ENCODE peak calls at places on chromosomes 5 and 9, in nine cellular contexts. One of them, this sample, is unnamed.

GRCh38 chr5:54887663-54888062 is 97.7 kb downstream of the ESM1 start:
- DNase-seq in AG09309: no peak
- DNase-seq in A549: no peak
- DNase-seq in GM12865: no peak
- DNase-seq in neural progenitor cell: no peak
- DNase-seq in PC-3: no peak
- DNase-seq in endothelial cell: no peak
- DNase-seq in lower leg skin: no peak
- DNase-seq in brain microvascular endothelial cell: no peak
- DNase-seq in this sample: no peak

GRCh38 chr5:52985306-52985705 is 3.8 kb upstream of the ITGA2 start:
- DNase-seq in AG09309: no peak
- DNase-seq in A549: no peak
- DNase-seq in GM12865: peak
- DNase-seq in neural progenitor cell: no peak
- DNase-seq in PC-3: peak
- DNase-seq in endothelial cell: no peak
- DNase-seq in lower leg skin: no peak
- DNase-seq in brain microvascular endothelial cell: no peak
- DNase-seq in this sample: no peak

GRCh38 chr9:105444130-105444529 is 3.7 kb upstream of the FSD1L start:
- DNase-seq in AG09309: no peak
- DNase-seq in A549: no peak
- DNase-seq in GM12865: no peak
- DNase-seq in neural progenitor cell: no peak
- DNase-seq in PC-3: no peak
- DNase-seq in endothelial cell: no peak
- DNase-seq in lower leg skin: no peak
- DNase-seq in brain microvascular endothelial cell: peak
- DNase-seq in this sample: peak

GRCh38 chr9:73153793-73154227 is 2.1 kb downstream of the ANXA1 start:
- DNase-seq in AG09309: no peak
- DNase-seq in A549: peak
- DNase-seq in GM12865: no peak
- DNase-seq in neural progenitor cell: no peak
- DNase-seq in PC-3: no peak
- DNase-seq in endothelial cell: no peak
- DNase-seq in lower leg skin: no peak
- DNase-seq in brain microvascular endothelial cell: no peak
- DNase-seq in this sample: peak

GRCh38 chr9:20292002-20292401 is 330.3 kb downstream of the MLLT3 start:
- DNase-seq in AG09309: no peak
- DNase-seq in A549: peak
- DNase-seq in GM12865: peak
- DNase-seq in neural progenitor cell: no peak
- DNase-seq in PC-3: no peak
- DNase-seq in endothelial cell: no peak
- DNase-seq in lower leg skin: no peak
- DNase-seq in brain microvascular endothelial cell: peak
- DNase-seq in this sample: peak

GRCh38 chr5:129003232-129003631 is 37.9 kb downstream of the SLC27A6 start:
- DNase-seq in AG09309: no peak
- DNase-seq in A549: no peak
- DNase-seq in GM12865: peak
- DNase-seq in neural progenitor cell: peak
- DNase-seq in PC-3: peak
- DNase-seq in endothelial cell: no peak
- DNase-seq in lower leg skin: no peak
- DNase-seq in brain microvascular endothelial cell: no peak
- DNase-seq in this sample: no peak

GRCh38 chr9:127754099-127754760 is 19.1 kb upstream of the TOR2A start:
- DNase-seq in AG09309: no peak
- DNase-seq in A549: peak
- DNase-seq in GM12865: no peak
- DNase-seq in neural progenitor cell: peak
- DNase-seq in PC-3: no peak
- DNase-seq in endothelial cell: peak
- DNase-seq in lower leg skin: no peak
- DNase-seq in brain microvascular endothelial cell: no peak
- DNase-seq in this sample: no peak

GRCh38 chr5:149441986-149442385 is 62.9 kb upstream of the IL17B start:
- DNase-seq in AG09309: no peak
- DNase-seq in A549: no peak
- DNase-seq in GM12865: no peak
- DNase-seq in neural progenitor cell: no peak
- DNase-seq in PC-3: no peak
- DNase-seq in endothelial cell: no peak
- DNase-seq in lower leg skin: no peak
- DNase-seq in brain microvascular endothelial cell: no peak
- DNase-seq in this sample: no peak

DNA sequence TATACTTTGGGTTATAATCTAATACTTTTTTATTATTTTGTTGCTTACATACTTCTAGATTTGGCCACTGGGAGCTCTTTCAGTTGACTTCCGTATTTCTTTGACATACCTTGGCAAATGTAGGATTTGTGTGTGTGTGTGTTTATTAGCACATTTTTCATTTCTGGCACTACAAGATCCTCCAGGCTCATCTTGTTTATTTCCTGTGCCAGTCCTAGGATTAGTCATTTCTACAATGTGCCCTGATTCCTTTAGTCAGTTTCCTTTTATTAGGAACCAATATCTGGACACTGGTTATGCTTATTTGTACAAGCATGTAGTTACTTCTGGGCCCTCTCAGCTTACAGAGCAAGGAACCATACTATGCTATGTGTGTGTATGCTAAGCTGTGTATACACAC is 135.1 kb upstream of the CDKN2B start:
- DNase-seq in AG09309: no peak
- DNase-seq in A549: no peak
- DNase-seq in GM12865: no peak
- DNase-seq in neural progenitor cell: no peak
- DNase-seq in PC-3: peak
- DNase-seq in endothelial cell: no peak
- DNase-seq in lower leg skin: no peak
- DNase-seq in brain microvascular endothelial cell: no peak
- DNase-seq in this sample: no peak
- TF ChIP-seq CTCF in AG09309: no peak
- TF ChIP-seq CTCF in A549: no peak
- TF ChIP-seq CTCF in GM12865: no peak
- TF ChIP-seq CTCF in neural progenitor cell: no peak
- TF ChIP-seq CTCF in PC-3: no peak
- TF ChIP-seq CTCF in endothelial cell: no peak
- TF ChIP-seq CTCF in lower leg skin: no peak
- TF ChIP-seq CTCF in brain microvascular endothelial cell: no peak
- TF ChIP-seq CTCF in this sample: no peak

GRCh38 chr9:133938086-133938485 is 54.0 kb downstream of the VAV2 start:
- DNase-seq in AG09309: no peak
- DNase-seq in A549: no peak
- DNase-seq in GM12865: no peak
- DNase-seq in neural progenitor cell: no peak
- DNase-seq in PC-3: no peak
- DNase-seq in endothelial cell: no peak
- DNase-seq in lower leg skin: no peak
- DNase-seq in brain microvascular endothelial cell: no peak
- DNase-seq in this sample: no peak

GRCh38 chr9:133933426-133934026 is 58.6 kb downstream of the VAV2 start:
- DNase-seq in AG09309: no peak
- DNase-seq in A549: no peak
- DNase-seq in GM12865: no peak
- DNase-seq in neural progenitor cell: no peak
- DNase-seq in PC-3: no peak
- DNase-seq in endothelial cell: no peak
- DNase-seq in lower leg skin: no peak
- DNase-seq in brain microvascular endothelial cell: no peak
- DNase-seq in this sample: no peak

GRCh38 chr9:133937120-133937519 is 55.0 kb downstream of the VAV2 start:
- DNase-seq in AG09309: no peak
- DNase-seq in A549: no peak
- DNase-seq in GM12865: no peak
- DNase-seq in neural progenitor cell: no peak
- DNase-seq in PC-3: no peak
- DNase-seq in endothelial cell: no peak
- DNase-seq in lower leg skin: no peak
- DNase-seq in brain microvascular endothelial cell: no peak
- DNase-seq in this sample: no peak

GRCh38 chr9:133934512-133935221 is 57.5 kb downstream of the VAV2 start:
- DNase-seq in AG09309: no peak
- DNase-seq in A549: no peak
- DNase-seq in GM12865: no peak
- DNase-seq in neural progenitor cell: no peak
- DNase-seq in PC-3: no peak
- DNase-seq in endothelial cell: no peak
- DNase-seq in lower leg skin: no peak
- DNase-seq in brain microvascular endothelial cell: no peak
- DNase-seq in this sample: no peak

DNA sequence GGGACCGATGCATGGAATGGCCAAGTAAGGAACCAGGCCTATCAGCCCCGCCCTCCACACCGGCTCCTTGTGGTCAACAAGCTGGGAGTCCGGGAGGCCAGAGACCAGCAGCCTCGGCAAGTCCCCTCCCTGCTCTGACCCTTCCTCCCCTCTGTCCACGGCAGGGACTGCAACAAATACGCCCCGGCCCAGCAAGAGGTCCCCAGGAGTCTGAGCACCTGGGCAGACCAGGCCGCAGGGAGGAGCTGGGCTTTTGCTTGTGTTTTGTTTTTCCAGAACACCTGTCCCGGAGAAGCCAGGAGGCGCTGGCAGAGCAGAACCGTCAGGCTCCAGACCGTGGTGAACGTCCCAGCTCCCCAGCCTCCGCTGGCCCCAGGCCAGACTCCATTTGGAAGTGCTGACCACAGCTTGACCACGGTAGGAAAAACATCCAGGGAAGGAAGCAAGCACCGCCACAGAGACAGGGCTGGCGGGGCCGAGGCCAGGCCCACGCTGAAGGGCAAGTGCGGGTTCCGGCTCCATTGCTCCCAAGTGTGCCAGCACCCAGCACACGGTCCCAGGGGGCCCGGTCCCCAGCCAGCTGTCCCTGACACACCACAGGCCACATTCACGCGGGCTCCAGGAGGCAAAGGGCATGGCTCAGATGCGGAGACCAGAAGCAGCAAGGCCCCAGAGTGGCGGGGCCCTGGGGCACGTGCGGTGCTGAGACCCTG is 56.6 kb downstream of the VAV2 start:
- DNase-seq in AG09309: no peak
- DNase-seq in A549: no peak
- DNase-seq in GM12865: no peak
- DNase-seq in neural progenitor cell: no peak
- DNase-seq in PC-3: no peak
- DNase-seq in endothelial cell: no peak
- DNase-seq in lower leg skin: no peak
- DNase-seq in brain microvascular endothelial cell: peak
- DNase-seq in this sample: no peak
- TF ChIP-seq CTCF in AG09309: no peak
- TF ChIP-seq CTCF in A549: no peak
- TF ChIP-seq CTCF in GM12865: no peak
- TF ChIP-seq CTCF in neural progenitor cell: no peak
- TF ChIP-seq CTCF in PC-3: no peak
- TF ChIP-seq CTCF in endothelial cell: no peak
- TF ChIP-seq CTCF in lower leg skin: no peak
- TF ChIP-seq CTCF in brain microvascular endothelial cell: peak
- TF ChIP-seq CTCF in this sample: no peak

GRCh38 chr5:60671899-60672692 is 27.9 kb downstream of the DEPDC1B start:
- DNase-seq in AG09309: no peak
- DNase-seq in A549: no peak
- DNase-seq in GM12865: no peak
- DNase-seq in neural progenitor cell: no peak
- DNase-seq in PC-3: no peak
- DNase-seq in endothelial cell: no peak
- DNase-seq in lower leg skin: no peak
- DNase-seq in brain microvascular endothelial cell: no peak
- DNase-seq in this sample: no peak

GRCh38 chr5:60673329-60673728 is 26.6 kb downstream of the DEPDC1B start:
- DNase-seq in AG09309: no peak
- DNase-seq in A549: no peak
- DNase-seq in GM12865: no peak
- DNase-seq in neural progenitor cell: no peak
- DNase-seq in PC-3: no peak
- DNase-seq in endothelial cell: no peak
- DNase-seq in lower leg skin: no peak
- DNase-seq in brain microvascular endothelial cell: no peak
- DNase-seq in this sample: no peak

GRCh38 chr5:60670764-60671163 is 29.2 kb downstream of the DEPDC1B start:
- DNase-seq in AG09309: no peak
- DNase-seq in A549: no peak
- DNase-seq in GM12865: no peak
- DNase-seq in neural progenitor cell: no peak
- DNase-seq in PC-3: no peak
- DNase-seq in endothelial cell: no peak
- DNase-seq in lower leg skin: no peak
- DNase-seq in brain microvascular endothelial cell: no peak
- DNase-seq in this sample: no peak

GRCh38 chr5:60672693-60673264 is 27.2 kb downstream of the DEPDC1B start:
- DNase-seq in AG09309: no peak
- DNase-seq in A549: no peak
- DNase-seq in GM12865: no peak
- DNase-seq in neural progenitor cell: no peak
- DNase-seq in PC-3: no peak
- DNase-seq in endothelial cell: no peak
- DNase-seq in lower leg skin: no peak
- DNase-seq in brain microvascular endothelial cell: no peak
- DNase-seq in this sample: no peak

DNA sequence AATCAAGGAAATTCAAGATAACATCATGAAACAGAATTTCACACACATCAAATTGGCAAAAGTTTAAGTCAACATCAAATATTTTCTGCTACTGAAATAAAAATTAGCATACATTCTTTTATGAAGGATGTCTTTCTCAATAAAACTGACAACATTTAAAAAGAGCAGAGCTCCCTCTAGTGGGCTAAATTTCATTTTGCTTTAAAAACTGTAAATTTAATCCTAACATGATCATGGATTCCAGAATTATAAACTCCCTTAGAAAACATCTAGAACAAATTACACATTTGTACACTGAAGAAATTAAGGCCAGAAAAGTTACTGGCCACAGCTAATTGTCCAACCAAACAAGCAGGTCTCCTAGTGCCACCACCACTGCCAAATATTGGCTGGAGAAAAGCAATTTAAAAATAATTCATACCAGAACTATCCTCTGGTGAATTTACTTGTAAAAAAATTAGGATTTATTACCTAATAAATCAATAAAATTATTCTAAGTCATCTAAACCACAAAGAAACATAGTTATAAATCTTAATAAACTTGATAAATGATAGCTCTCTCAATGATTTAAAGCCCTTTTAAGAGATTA is 31.2 kb downstream of the DEPDC1B start:
- DNase-seq in AG09309: no peak
- DNase-seq in A549: peak
- DNase-seq in GM12865: peak
- DNase-seq in neural progenitor cell: peak
- DNase-seq in PC-3: peak
- DNase-seq in endothelial cell: no peak
- DNase-seq in lower leg skin: no peak
- DNase-seq in brain microvascular endothelial cell: no peak
- DNase-seq in this sample: peak
- TF ChIP-seq CTCF in AG09309: peak
- TF ChIP-seq CTCF in A549: peak
- TF ChIP-seq CTCF in GM12865: peak
- TF ChIP-seq CTCF in neural progenitor cell: peak
- TF ChIP-seq CTCF in PC-3: peak
- TF ChIP-seq CTCF in endothelial cell: peak
- TF ChIP-seq CTCF in lower leg skin: no peak
- TF ChIP-seq CTCF in brain microvascular endothelial cell: peak
- TF ChIP-seq CTCF in this sample: peak

DNA sequence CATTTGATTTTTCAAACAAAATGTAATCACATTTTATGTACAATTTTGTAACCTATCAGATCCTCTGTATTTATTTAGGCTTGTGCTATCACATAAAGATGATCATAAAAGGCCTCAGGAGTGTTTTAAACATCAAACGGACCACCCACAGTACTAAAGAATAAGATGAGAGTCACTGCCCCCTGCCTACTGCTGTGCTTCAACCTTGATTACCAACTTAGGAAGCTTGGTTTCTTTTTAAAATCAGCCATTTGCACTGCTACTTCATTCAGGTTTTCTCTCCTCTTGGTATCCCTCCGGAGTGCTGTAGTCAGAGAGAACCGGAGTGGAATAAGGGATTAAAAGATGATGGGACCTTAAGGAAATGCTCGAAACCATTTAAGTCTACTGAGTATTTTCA is 6.9 kb downstream of the C7 start:
- DNase-seq in AG09309: no peak
- DNase-seq in A549: no peak
- DNase-seq in GM12865: no peak
- DNase-seq in neural progenitor cell: peak
- DNase-seq in PC-3: no peak
- DNase-seq in endothelial cell: no peak
- DNase-seq in lower leg skin: no peak
- DNase-seq in brain microvascular endothelial cell: no peak
- DNase-seq in this sample: no peak
- TF ChIP-seq CTCF in AG09309: no peak
- TF ChIP-seq CTCF in A549: no peak
- TF ChIP-seq CTCF in GM12865: no peak
- TF ChIP-seq CTCF in neural progenitor cell: no peak
- TF ChIP-seq CTCF in PC-3: no peak
- TF ChIP-seq CTCF in endothelial cell: no peak
- TF ChIP-seq CTCF in lower leg skin: no peak
- TF ChIP-seq CTCF in brain microvascular endothelial cell: no peak
- TF ChIP-seq CTCF in this sample: no peak

This sample was measured in HFFc6.